ENCODE peak calls at places on chromosomes 16 and 17, in seven cellular contexts. One of them, this sample, is unnamed. For H3K4me1, the result is how much of the 10 kb centered on the place peaks cover.

GRCh38 chr17:60388742-60389141 is 3.2 kb downstream of the USP32 start:
- DNase-seq in CD4-positive, CD25-positive, alpha-beta regulatory T cell: no peak
- DNase-seq in sigmoid colon: no peak
- DNase-seq in left lung: no peak
- DNase-seq in prostate gland: no peak
- DNase-seq in heart left ventricle: no peak
- DNase-seq in IMR-90: no peak
- DNase-seq in this sample: no peak

GRCh38 chr17:71872843-71873242 is 248.0 kb upstream of the SOX9 start:
- DNase-seq in sigmoid colon: no peak
- DNase-seq in left lung: no peak
- DNase-seq in CD4-positive, CD25-positive, alpha-beta regulatory T cell: no peak
- DNase-seq in prostate gland: no peak
- DNase-seq in heart left ventricle: no peak
- DNase-seq in IMR-90: no peak
- DNase-seq in this sample: no peak

GRCh38 chr17:8734876-8735275 is 9.8 kb downstream of the CCDC42 start:
- DNase-seq in prostate gland: no peak
- DNase-seq in heart left ventricle: no peak
- DNase-seq in IMR-90: no peak
- DNase-seq in left lung: no peak
- DNase-seq in sigmoid colon: no peak
- DNase-seq in CD4-positive, CD25-positive, alpha-beta regulatory T cell: no peak
- DNase-seq in this sample: no peak

GRCh38 chr17:51050291-51051033 is 70.2 kb downstream of the SPAG9 start:
- DNase-seq in left lung: no peak
- DNase-seq in heart left ventricle: no peak
- DNase-seq in CD4-positive, CD25-positive, alpha-beta regulatory T cell: no peak
- DNase-seq in prostate gland: no peak
- DNase-seq in sigmoid colon: no peak
- DNase-seq in IMR-90: no peak
- DNase-seq in this sample: no peak

GRCh38 chr17:30086896-30087295 is 29.7 kb upstream of the NSRP1 start:
- DNase-seq in CD4-positive, CD25-positive, alpha-beta regulatory T cell: no peak
- DNase-seq in sigmoid colon: no peak
- DNase-seq in prostate gland: no peak
- DNase-seq in IMR-90: no peak
- DNase-seq in heart left ventricle: no peak
- DNase-seq in left lung: no peak
- DNase-seq in this sample: no peak

GRCh38 chr16:51225902-51226301 is 74.8 kb upstream of the SALL1 start:
- DNase-seq in heart left ventricle: no peak
- DNase-seq in IMR-90: no peak
- DNase-seq in sigmoid colon: no peak
- DNase-seq in CD4-positive, CD25-positive, alpha-beta regulatory T cell: no peak
- DNase-seq in left lung: no peak
- DNase-seq in prostate gland: no peak
- DNase-seq in this sample: no peak

GRCh38 chr16:31395647-31396046 is 2.5 kb downstream of the ITGAD start:
- DNase-seq in left lung: peak
- DNase-seq in CD4-positive, CD25-positive, alpha-beta regulatory T cell: no peak
- DNase-seq in IMR-90: no peak
- DNase-seq in heart left ventricle: peak
- DNase-seq in sigmoid colon: peak
- DNase-seq in prostate gland: no peak
- DNase-seq in this sample: no peak

GRCh38 chr16:71542377-71542776 is 16.2 kb downstream of the CHST4 start:
- DNase-seq in sigmoid colon: no peak
- DNase-seq in CD4-positive, CD25-positive, alpha-beta regulatory T cell: peak
- DNase-seq in heart left ventricle: peak
- DNase-seq in IMR-90: peak
- DNase-seq in prostate gland: no peak
- DNase-seq in left lung: peak
- DNase-seq in this sample: peak

GRCh38 chr17:213286-214105 is 32.0 kb upstream of the DOC2B start:
- DNase-seq in heart left ventricle: no peak
- DNase-seq in CD4-positive, CD25-positive, alpha-beta regulatory T cell: no peak
- DNase-seq in prostate gland: no peak
- DNase-seq in sigmoid colon: peak
- DNase-seq in left lung: peak
- DNase-seq in IMR-90: no peak
- DNase-seq in this sample: no peak

GRCh38 chr16:89052824-89053724 is 40.6 kb upstream of the ACSF3 start:
- DNase-seq in sigmoid colon: no peak
- DNase-seq in heart left ventricle: no peak
- DNase-seq in prostate gland: peak
- DNase-seq in left lung: peak
- DNase-seq in CD4-positive, CD25-positive, alpha-beta regulatory T cell: peak
- DNase-seq in IMR-90: peak
- DNase-seq in this sample: no peak

GRCh38 chr17:62792122-62792800 is 15.9 kb downstream of the MARCHF10 start:
- DNase-seq in IMR-90: peak
- DNase-seq in sigmoid colon: no peak
- DNase-seq in CD4-positive, CD25-positive, alpha-beta regulatory T cell: no peak
- DNase-seq in left lung: no peak
- DNase-seq in prostate gland: no peak
- DNase-seq in heart left ventricle: no peak
- DNase-seq in this sample: no peak
- H3K4me1 ChIP-seq in IMR-90: under half
- H3K4me1 ChIP-seq in sigmoid colon: under half
- H3K4me1 ChIP-seq in CD4-positive, CD25-positive, alpha-beta regulatory T cell: under half
- H3K4me1 ChIP-seq in left lung: under half
- H3K4me1 ChIP-seq in prostate gland: under half
- H3K4me1 ChIP-seq in heart left ventricle: under half
- H3K4me1 ChIP-seq in this sample: under half

GRCh38 chr17:75909051-75909811 is 4.5 kb upstream of the MRPL38 start:
- DNase-seq in IMR-90: no peak
- DNase-seq in CD4-positive, CD25-positive, alpha-beta regulatory T cell: no peak
- DNase-seq in heart left ventricle: no peak
- DNase-seq in left lung: no peak
- DNase-seq in prostate gland: peak
- DNase-seq in sigmoid colon: no peak
- DNase-seq in this sample: peak
- H3K4me1 ChIP-seq in IMR-90: under half
- H3K4me1 ChIP-seq in CD4-positive, CD25-positive, alpha-beta regulatory T cell: under half
- H3K4me1 ChIP-seq in heart left ventricle: under half
- H3K4me1 ChIP-seq in left lung: under half
- H3K4me1 ChIP-seq in prostate gland: under half
- H3K4me1 ChIP-seq in sigmoid colon: under half
- H3K4me1 ChIP-seq in this sample: under half

GRCh38 chr16:23378921-23379320 is 74.1 kb downstream of the COG7 start:
- DNase-seq in sigmoid colon: no peak
- DNase-seq in IMR-90: no peak
- DNase-seq in left lung: no peak
- DNase-seq in CD4-positive, CD25-positive, alpha-beta regulatory T cell: no peak
- DNase-seq in heart left ventricle: no peak
- DNase-seq in prostate gland: no peak
- DNase-seq in this sample: no peak

GRCh38 chr16:23379707-23380106 is 73.3 kb downstream of the COG7 start:
- DNase-seq in prostate gland: no peak
- DNase-seq in IMR-90: no peak
- DNase-seq in heart left ventricle: no peak
- DNase-seq in left lung: no peak
- DNase-seq in CD4-positive, CD25-positive, alpha-beta regulatory T cell: no peak
- DNase-seq in sigmoid colon: no peak
- DNase-seq in this sample: no peak

GRCh38 chr16:23380501-23380951 is 72.5 kb downstream of the COG7 start:
- DNase-seq in sigmoid colon: no peak
- DNase-seq in heart left ventricle: no peak
- DNase-seq in CD4-positive, CD25-positive, alpha-beta regulatory T cell: no peak
- DNase-seq in prostate gland: no peak
- DNase-seq in IMR-90: no peak
- DNase-seq in left lung: no peak
- DNase-seq in this sample: no peak

GRCh38 chr16:23377071-23377931 is 75.2 kb downstream of the SCNN1B start:
- DNase-seq in left lung: no peak
- DNase-seq in prostate gland: no peak
- DNase-seq in heart left ventricle: no peak
- DNase-seq in CD4-positive, CD25-positive, alpha-beta regulatory T cell: no peak
- DNase-seq in sigmoid colon: no peak
- DNase-seq in IMR-90: no peak
- DNase-seq in this sample: no peak

DNA sequence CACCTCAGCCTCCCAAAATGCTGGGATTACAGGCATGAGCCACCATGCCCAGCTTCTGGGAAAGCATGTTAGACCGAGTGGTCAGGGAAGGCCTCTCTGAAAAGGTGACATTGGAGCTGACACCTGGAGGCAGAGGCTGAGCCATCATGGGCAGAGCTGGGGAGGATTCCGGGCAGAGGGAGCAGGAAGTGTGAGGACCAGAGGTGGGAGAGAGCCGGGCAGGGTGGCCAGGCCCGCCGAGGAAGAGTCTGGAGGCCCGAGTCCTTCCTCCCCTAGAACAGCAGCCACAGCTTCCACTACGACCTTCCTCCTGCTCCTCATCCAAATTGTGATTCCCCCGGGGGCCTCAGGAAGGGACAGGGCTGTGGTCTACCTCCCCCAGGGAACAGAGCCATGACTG is 74.7 kb downstream of the COG7 start:
- DNase-seq in heart left ventricle: no peak
- DNase-seq in sigmoid colon: no peak
- DNase-seq in left lung: no peak
- DNase-seq in IMR-90: no peak
- DNase-seq in CD4-positive, CD25-positive, alpha-beta regulatory T cell: no peak
- DNase-seq in prostate gland: no peak
- DNase-seq in this sample: no peak
- H3K4me1 ChIP-seq in heart left ventricle: under half
- H3K4me1 ChIP-seq in sigmoid colon: under half
- H3K4me1 ChIP-seq in left lung: under half
- H3K4me1 ChIP-seq in IMR-90: under half
- H3K4me1 ChIP-seq in CD4-positive, CD25-positive, alpha-beta regulatory T cell: under half
- H3K4me1 ChIP-seq in prostate gland: under half
- H3K4me1 ChIP-seq in this sample: under half

GRCh38 chr17:39603304-39604016 is 4.3 kb downstream of the NEUROD2 start:
- DNase-seq in heart left ventricle: no peak
- DNase-seq in IMR-90: no peak
- DNase-seq in CD4-positive, CD25-positive, alpha-beta regulatory T cell: no peak
- DNase-seq in prostate gland: no peak
- DNase-seq in sigmoid colon: no peak
- DNase-seq in left lung: no peak
- DNase-seq in this sample: no peak

GRCh38 chr17:39601010-39601597 is 6.6 kb downstream of the NEUROD2 start:
- DNase-seq in CD4-positive, CD25-positive, alpha-beta regulatory T cell: no peak
- DNase-seq in prostate gland: no peak
- DNase-seq in sigmoid colon: no peak
- DNase-seq in IMR-90: no peak
- DNase-seq in left lung: no peak
- DNase-seq in heart left ventricle: no peak
- DNase-seq in this sample: no peak

GRCh38 chr17:39602533-39603303 is 5.0 kb downstream of the NEUROD2 start:
- DNase-seq in heart left ventricle: no peak
- DNase-seq in IMR-90: no peak
- DNase-seq in CD4-positive, CD25-positive, alpha-beta regulatory T cell: no peak
- DNase-seq in left lung: no peak
- DNase-seq in prostate gland: no peak
- DNase-seq in sigmoid colon: no peak
- DNase-seq in this sample: no peak

GRCh38 chr17:39600469-39601009 is 7.2 kb downstream of the NEUROD2 start:
- DNase-seq in IMR-90: no peak
- DNase-seq in heart left ventricle: no peak
- DNase-seq in prostate gland: no peak
- DNase-seq in left lung: no peak
- DNase-seq in CD4-positive, CD25-positive, alpha-beta regulatory T cell: no peak
- DNase-seq in sigmoid colon: no peak
- DNase-seq in this sample: no peak

GRCh38 chr17:39601758-39602532 is 5.8 kb downstream of the NEUROD2 start:
- DNase-seq in heart left ventricle: no peak
- DNase-seq in sigmoid colon: no peak
- DNase-seq in prostate gland: no peak
- DNase-seq in left lung: no peak
- DNase-seq in CD4-positive, CD25-positive, alpha-beta regulatory T cell: no peak
- DNase-seq in IMR-90: no peak
- DNase-seq in this sample: no peak
- H3K4me1 ChIP-seq in heart left ventricle: under half
- H3K4me1 ChIP-seq in sigmoid colon: under half
- H3K4me1 ChIP-seq in prostate gland: under half
- H3K4me1 ChIP-seq in left lung: under half
- H3K4me1 ChIP-seq in CD4-positive, CD25-positive, alpha-beta regulatory T cell: half or more
- H3K4me1 ChIP-seq in IMR-90: under half
- H3K4me1 ChIP-seq in this sample: under half

GRCh38 chr16:19116711-19117449 is 3.1 kb downstream of the ITPRIPL2 start:
- DNase-seq in sigmoid colon: no peak
- DNase-seq in heart left ventricle: no peak
- DNase-seq in prostate gland: no peak
- DNase-seq in left lung: no peak
- DNase-seq in CD4-positive, CD25-positive, alpha-beta regulatory T cell: no peak
- DNase-seq in IMR-90: peak
- DNase-seq in this sample: no peak

GRCh38 chr16:19119564-19119963 is 5.8 kb downstream of the ITPRIPL2 start:
- DNase-seq in left lung: no peak
- DNase-seq in heart left ventricle: no peak
- DNase-seq in IMR-90: peak
- DNase-seq in prostate gland: no peak
- DNase-seq in CD4-positive, CD25-positive, alpha-beta regulatory T cell: no peak
- DNase-seq in sigmoid colon: no peak
- DNase-seq in this sample: no peak

GRCh38 chr16:19114359-19115147 is 789 bp downstream of the ITPRIPL2 start:
- DNase-seq in heart left ventricle: peak
- DNase-seq in CD4-positive, CD25-positive, alpha-beta regulatory T cell: no peak
- DNase-seq in IMR-90: peak
- DNase-seq in prostate gland: peak
- DNase-seq in left lung: peak
- DNase-seq in sigmoid colon: peak
- DNase-seq in this sample: peak

GRCh38 chr16:19115148-19116021 is 1.6 kb downstream of the ITPRIPL2 start:
- DNase-seq in prostate gland: no peak
- DNase-seq in sigmoid colon: no peak
- DNase-seq in CD4-positive, CD25-positive, alpha-beta regulatory T cell: no peak
- DNase-seq in left lung: peak
- DNase-seq in IMR-90: no peak
- DNase-seq in heart left ventricle: no peak
- DNase-seq in this sample: no peak

DNA sequence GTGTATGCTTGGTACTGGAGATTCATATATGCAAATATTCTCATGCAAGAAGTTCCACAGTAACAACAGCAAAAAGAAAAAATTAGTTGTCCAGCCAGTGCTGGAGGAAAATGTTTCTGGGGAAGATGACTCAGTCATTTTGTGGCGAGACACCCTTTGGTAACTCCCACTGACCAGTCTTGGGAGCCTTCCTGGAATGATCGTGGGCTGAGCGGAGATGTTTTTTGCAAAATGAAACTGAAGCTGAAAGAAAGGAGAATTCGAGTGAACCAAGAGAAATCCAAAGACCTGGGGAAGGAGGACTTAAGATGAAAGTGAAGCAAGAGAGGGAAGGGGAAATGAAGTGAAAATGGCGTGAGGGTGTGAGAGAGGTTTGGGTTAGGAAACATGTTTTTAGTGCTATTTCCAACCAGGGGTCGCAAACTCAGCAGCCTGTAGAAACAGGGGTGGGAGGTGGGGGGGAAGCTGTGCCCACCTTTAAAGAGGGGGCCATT is 5.2 kb downstream of the ITPRIPL2 start:
- DNase-seq in sigmoid colon: peak
- DNase-seq in left lung: peak
- DNase-seq in prostate gland: no peak
- DNase-seq in IMR-90: peak
- DNase-seq in heart left ventricle: peak
- DNase-seq in CD4-positive, CD25-positive, alpha-beta regulatory T cell: no peak
- DNase-seq in this sample: no peak
- H3K4me1 ChIP-seq in sigmoid colon: half or more
- H3K4me1 ChIP-seq in left lung: half or more
- H3K4me1 ChIP-seq in prostate gland: under half
- H3K4me1 ChIP-seq in IMR-90: under half
- H3K4me1 ChIP-seq in heart left ventricle: half or more
- H3K4me1 ChIP-seq in CD4-positive, CD25-positive, alpha-beta regulatory T cell: under half
- H3K4me1 ChIP-seq in this sample: half or more

This sample was measured in thyroid gland.